ENCODE peak calls at places on chromosome 13, in ten cellular contexts. C is AG09309, X is foreskin fibroblast, W is PC-3, K is psoas muscle, V is SK-N-SH, D is GM23338, F is MCF 10A, B is spleen, L is lower lobe of right lung. J is an unnamed sample.

GRCh38 chr13:113802090-113802531 is 43.1 kb downstream of the TMEM255B start:
- DNase-seq in F (peak), W (no peak), B (peak), D (peak), C (peak), X (peak), K (no peak), L (peak), V (peak), J (peak)

GRCh38 chr13:44895584-44895983 is 93.7 kb downstream of the NUFIP1 start:
- DNase-seq in F (no peak), D (no peak), X (no peak), V (no peak), L (no peak), C (no peak), W (no peak), K (no peak), B (no peak), J (no peak)

GRCh38 chr13:74929436-74929835 is 552.5 kb downstream of the TBC1D4 start:
- DNase-seq in B (no peak), F (no peak), L (no peak), K (no peak), D (no peak), W (peak), C (peak), V (no peak), X (peak), J (no peak)

GRCh38 chr13:85970727-85971126 is 171.5 kb upstream of the SLITRK6 start:
- DNase-seq in D (no peak), W (peak), V (no peak), K (no peak), L (no peak), F (peak), B (no peak), X (no peak), C (no peak), J (no peak)

GRCh38 chr13:36357692-36358091 is 11.5 kb upstream of the SPART start:
- DNase-seq in C (no peak), L (no peak), K (peak), W (no peak), B (no peak), V (no peak), D (no peak), F (no peak), X (peak), J (no peak)

GRCh38 chr13:113008841-113009240 is 39.8 kb downstream of the MCF2L start:
- DNase-seq in F (no peak), L (no peak), C (no peak), D (no peak), B (no peak), V (no peak), K (no peak), W (no peak), X (no peak), J (no peak)

GRCh38 chr13:90696656-90697055 is 650.8 kb upstream of the MIR17HG start:
- DNase-seq in V (no peak), W (peak), D (peak), L (no peak), X (no peak), K (no peak), F (peak), B (no peak), C (no peak), J (no peak)

GRCh38 chr13:78604782-78605611 is 1.6 kb upstream of the POU4F1 start:
- DNase-seq in B (no peak), K (no peak), D (peak), V (peak), F (no peak), W (no peak), L (no peak), C (no peak), X (peak), J (no peak)

GRCh38 chr13:44591316-44591715 is 15.2 kb upstream of the TSC22D1 start:
- DNase-seq in C (no peak), V (no peak), D (peak), F (no peak), K (no peak), L (no peak), X (no peak), B (no peak), W (no peak), J (no peak)

GRCh38 chr13:113851826-113852535 is 11.9 kb downstream of the GAS6 start:
- DNase-seq in K (no peak), F (no peak), W (no peak), B (peak), V (no peak), C (no peak), D (no peak), X (no peak), L (no peak), J (no peak)

GRCh38 chr13:76833465-76833864 is 52.7 kb downstream of the KCTD12 start:
- DNase-seq in D (no peak), F (no peak), W (no peak), C (no peak), V (no peak), X (no peak), K (no peak), L (no peak), B (no peak), J (no peak)

GRCh38 chr13:79307866-79308298 is 98.2 kb downstream of the RBM26 start:
- DNase-seq in L (no peak), V (no peak), C (no peak), X (peak), B (no peak), K (no peak), F (peak), W (peak), D (peak), J (no peak)

GRCh38 chr13:23621316-23621645 is 51.1 kb downstream of the TNFRSF19 start:
- DNase-seq in F (peak), K (no peak), B (no peak), V (no peak), C (peak), L (no peak), W (peak), D (no peak), X (peak), J (no peak)

GRCh38 chr13:105597573-105597972 is 937.9 kb downstream of the EFNB2 start:
- DNase-seq in B (no peak), K (no peak), C (no peak), L (no peak), D (no peak), F (no peak), W (no peak), X (no peak), V (no peak), J (no peak)

GRCh38 chr13:43300817-43301216 is 277.4 kb downstream of the DNAJC15 start:
- DNase-seq in X (peak), F (peak), K (no peak), W (no peak), L (no peak), V (no peak), C (peak), B (no peak), D (no peak), J (no peak)

GRCh38 chr13:66665991-66666390 is 564.1 kb downstream of the PCDH9 start:
- DNase-seq in B (no peak), X (peak), D (peak), W (peak), L (no peak), C (peak), F (peak), K (peak), V (peak), J (no peak)

GRCh38 chr13:33228645-33229445 is 56.7 kb downstream of the STARD13 start:
- DNase-seq in W (peak), B (no peak), L (no peak), C (no peak), V (peak), K (no peak), F (peak), D (peak), X (peak), J (no peak)

GRCh38 chr13:45224181-45224580 is 23.3 kb upstream of the KCTD4 start:
- DNase-seq in V (no peak), K (no peak), X (peak), B (no peak), D (no peak), C (no peak), W (no peak), L (no peak), F (no peak), J (no peak)

GRCh38 chr13:33285420-33286124 is at the start of gene STARD13:
- DNase-seq in W (peak), L (peak), B (peak), F (peak), X (peak), C (peak), V (peak), D (peak), K (peak), J (peak)

GRCh38 chr13:43830481-43830873 is 43.7 kb upstream of the ENOX1 start:
- DNase-seq in F (peak), B (no peak), V (no peak), W (peak), D (no peak), L (no peak), K (no peak), C (peak), X (peak), J (no peak)

GRCh38 chr13:51524846-51525566 is 59.3 kb upstream of the WDFY2 start:
- DNase-seq in X (peak), K (no peak), V (no peak), C (no peak), W (no peak), F (no peak), L (no peak), D (no peak), B (no peak), J (no peak)

GRCh38 chr13:42170029-42170428 is 101.9 kb upstream of the AKAP11 start:
- DNase-seq in V (no peak), L (no peak), B (no peak), C (no peak), D (peak), F (no peak), K (no peak), X (no peak), W (no peak), J (no peak)

GRCh38 chr13:25738342-25738771 is 313.5 kb downstream of the SHISA2 start:
- DNase-seq in W (no peak), B (no peak), V (peak), K (no peak), D (no peak), L (no peak), F (peak), X (peak), C (no peak), J (peak)

DNA sequence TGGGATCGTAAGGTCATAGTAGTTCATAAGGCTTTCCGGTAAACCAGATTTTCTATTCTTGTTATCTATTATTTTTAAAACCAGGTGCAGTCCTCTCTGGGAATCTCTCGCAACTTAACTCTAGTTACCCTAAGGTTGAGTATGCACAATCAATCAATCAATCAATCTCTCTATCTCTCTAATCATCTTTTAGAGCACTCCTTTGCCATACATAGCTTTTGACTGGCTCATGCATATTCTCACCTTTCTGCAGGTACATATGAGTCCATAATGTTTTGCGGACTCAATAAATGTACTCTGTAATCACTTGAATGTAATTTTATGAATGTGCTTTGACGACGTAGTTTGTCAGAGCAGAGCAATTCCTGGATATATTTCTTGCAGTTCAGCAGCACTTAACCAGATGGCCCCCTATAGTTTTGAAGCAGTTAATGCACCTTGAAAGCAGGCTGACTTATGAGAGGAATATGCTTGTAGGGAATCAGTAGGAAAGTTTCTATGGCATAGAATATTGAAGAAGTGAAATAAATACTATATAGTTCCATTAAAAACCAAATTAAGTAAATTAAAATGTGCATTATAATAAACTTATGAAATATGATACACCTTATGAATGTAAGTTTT is 524.7 kb downstream of the GPC5 start:
- DNase-seq in V (peak), L (no peak), D (peak), C (no peak), W (no peak), F (peak), K (no peak), B (no peak), X (no peak), J (no peak)
- TF ChIP-seq CTCF in V (peak), L (no peak), D (peak), C (no peak), W (no peak), F (no peak), K (no peak), B (no peak), X (no peak), J (no peak)

DNA sequence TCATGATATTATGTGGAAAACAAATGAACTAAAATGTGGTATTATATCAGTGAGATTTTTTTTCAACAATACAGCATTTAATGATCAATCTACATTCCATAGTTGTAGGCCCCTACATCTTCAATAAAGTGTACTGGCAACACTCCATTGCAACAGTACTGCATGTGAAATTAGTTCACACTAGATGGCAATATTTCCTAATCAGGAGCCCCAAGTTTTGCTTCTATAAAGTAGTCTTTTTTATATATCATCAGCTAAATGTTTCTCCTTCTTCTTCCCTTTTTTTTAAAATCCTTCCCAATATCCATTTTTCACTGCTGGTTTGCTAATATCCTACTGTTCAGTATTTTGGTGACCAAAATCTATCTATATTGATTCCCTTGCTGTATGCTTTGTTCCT is 528.3 kb upstream of the ATXN8OS start:
- DNase-seq in D (peak), F (no peak), L (no peak), C (no peak), X (no peak), K (no peak), V (peak), B (no peak), W (peak), J (no peak)
- TF ChIP-seq CTCF in D (peak), F (no peak), L (no peak), C (no peak), X (no peak), K (no peak), V (peak), B (no peak), W (peak), J (no peak)

DNA sequence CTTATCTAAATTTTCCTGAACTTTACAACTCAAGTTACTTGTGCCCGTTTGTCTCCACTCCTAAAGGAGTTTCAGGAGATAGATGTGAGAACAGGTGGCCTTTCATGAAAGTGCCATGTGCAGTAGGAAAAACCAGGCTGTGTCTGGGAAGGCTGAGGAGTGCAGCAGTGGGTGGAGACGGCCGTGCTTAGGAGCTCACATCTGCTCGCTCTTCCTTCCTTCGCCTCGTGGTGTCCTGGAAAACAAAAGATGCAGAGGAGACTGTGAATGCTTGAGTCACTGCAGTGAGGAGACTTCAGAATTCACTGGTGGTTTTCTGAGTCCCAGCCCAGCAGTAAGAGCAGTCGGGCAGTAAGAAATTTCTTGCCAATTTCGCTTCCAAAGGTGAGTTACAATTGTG is 138.4 kb upstream of the RNF113B start:
- DNase-seq in F (no peak), L (no peak), W (no peak), C (no peak), D (no peak), K (no peak), V (no peak), X (peak), B (no peak), J (no peak)
- TF ChIP-seq CTCF in F (no peak), L (no peak), W (no peak), C (peak), D (no peak), K (no peak), V (no peak), X (peak), B (no peak), J (no peak)

DNA sequence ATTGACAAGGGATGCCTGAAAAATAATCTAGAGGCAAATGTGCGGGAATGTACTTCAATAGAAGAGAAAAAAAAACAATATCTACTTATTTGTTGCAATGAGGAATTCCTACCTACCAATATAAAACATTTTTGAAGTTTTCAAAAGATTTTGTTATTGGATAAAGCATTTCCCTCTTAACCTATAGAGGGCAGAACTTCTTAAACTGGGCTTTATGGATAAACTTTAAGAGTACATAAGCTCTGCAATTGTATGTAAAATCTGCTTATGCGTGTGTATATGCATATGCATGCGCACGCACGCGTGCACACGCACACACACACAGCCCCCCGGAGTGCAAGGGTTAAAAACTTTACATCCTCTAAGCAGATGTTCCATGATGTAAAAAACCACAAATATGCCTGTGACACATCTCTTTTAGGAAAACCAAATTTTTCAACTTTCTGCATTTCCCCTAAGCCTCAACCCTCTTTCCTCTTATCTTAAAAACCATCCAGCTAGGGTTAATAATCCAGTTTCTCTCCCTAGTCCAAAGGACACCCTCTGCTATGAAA is 73.1 kb upstream of the OXGR1 start:
- DNase-seq in B (no peak), D (no peak), W (no peak), C (no peak), F (no peak), V (no peak), K (no peak), L (no peak), X (peak), J (no peak)
- TF ChIP-seq CTCF in B (no peak), D (no peak), W (peak), C (peak), F (no peak), V (peak), K (no peak), L (no peak), X (no peak), J (no peak)

GRCh38 chr13:19890030-19890429 is 26.6 kb upstream of the ZMYM5 start:
- DNase-seq in F (no peak), C (no peak), X (no peak), D (no peak), B (no peak), L (no peak), W (no peak), K (no peak), V (no peak), J (no peak)

GRCh38 chr13:19888799-19889198 is 25.4 kb upstream of the ZMYM5 start:
- DNase-seq in C (no peak), D (no peak), X (peak), L (no peak), F (peak), W (peak), V (peak), B (no peak), K (no peak), J (no peak)
- TF ChIP-seq CTCF in C (peak), D (no peak), X (no peak), L (no peak), F (peak), W (peak), V (peak), B (no peak), K (peak), J (no peak)

GRCh38 chr13:110963554-110963970 is 48.7 kb upstream of the ANKRD10 start:
- DNase-seq in X (no peak), F (no peak), W (no peak), L (no peak), B (no peak), K (no peak), D (no peak), C (no peak), V (no peak), J (no peak)

GRCh38 chr13:110965038-110965754 is 50.3 kb upstream of the ANKRD10 start:
- DNase-seq in F (peak), B (no peak), C (peak), K (no peak), W (peak), D (no peak), V (no peak), X (peak), L (no peak), J (no peak)

GRCh38 chr13:110960219-110960618 is 45.4 kb upstream of the ANKRD10 start:
- DNase-seq in W (no peak), K (no peak), B (no peak), C (no peak), L (no peak), F (no peak), D (no peak), X (no peak), V (no peak), J (no peak)

GRCh38 chr13:110964229-110965037 is 49.6 kb upstream of the ANKRD10 start:
- DNase-seq in K (no peak), C (no peak), F (no peak), L (no peak), D (no peak), X (no peak), B (no peak), V (no peak), W (no peak), J (no peak)

DNA sequence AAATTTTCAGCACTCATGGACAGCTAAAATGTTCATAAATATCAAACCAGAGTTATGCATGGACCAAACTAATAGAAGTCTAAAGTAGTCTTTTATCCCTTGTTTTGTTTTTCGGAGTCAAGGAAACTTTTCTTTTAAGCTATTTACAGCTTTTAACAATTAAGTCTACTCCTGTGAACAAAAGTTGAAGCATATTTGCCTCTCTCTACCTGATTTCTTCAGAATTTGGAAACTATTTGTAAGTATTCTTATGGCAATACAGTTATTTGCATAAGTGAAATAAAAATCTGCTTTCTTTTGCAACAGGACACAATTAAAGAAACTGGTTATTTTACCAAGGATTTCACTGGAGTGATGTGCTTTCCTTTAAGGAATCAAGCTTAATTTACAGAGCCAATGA is 47.1 kb upstream of the ANKRD10 start:
- DNase-seq in W (no peak), B (no peak), F (no peak), K (no peak), L (no peak), C (no peak), V (no peak), D (no peak), X (no peak), J (no peak)
- TF ChIP-seq CTCF in W (no peak), B (no peak), F (no peak), K (no peak), L (no peak), C (no peak), V (no peak), D (no peak), X (no peak), J (no peak)

GRCh38 chr13:30892966-30893365 is 13.1 kb upstream of the MEDAG start:
- DNase-seq in C (no peak), L (no peak), V (no peak), K (peak), W (peak), X (peak), D (peak), F (peak), B (no peak), J (peak)

GRCh38 chr13:30900952-30901749 is 4.9 kb upstream of the MEDAG start:
- DNase-seq in C (no peak), F (no peak), D (no peak), X (no peak), V (no peak), L (no peak), B (no peak), K (no peak), W (no peak), J (no peak)

GRCh38 chr13:30898721-30899188 is 7.3 kb upstream of the MEDAG start:
- DNase-seq in W (peak), C (peak), B (no peak), D (no peak), X (peak), L (no peak), K (peak), V (no peak), F (peak), J (no peak)

GRCh38 chr13:30898070-30898469 is 8.0 kb upstream of the MEDAG start:
- DNase-seq in C (no peak), X (no peak), K (no peak), B (no peak), L (no peak), F (no peak), D (peak), V (no peak), W (no peak), J (no peak)

GRCh38 chr13:30895773-30896172 is 10.3 kb upstream of the MEDAG start:
- DNase-seq in C (peak), B (no peak), D (peak), W (no peak), K (peak), V (no peak), F (peak), L (no peak), X (peak), J (no peak)
- TF ChIP-seq CTCF in C (no peak), B (no peak), D (no peak), W (no peak), K (no peak), V (no peak), F (no peak), L (no peak), X (no peak), J (no peak)